ENCODE peak calls at places on chromosomes 7 and 10, in nine cellular contexts. G is AG09309, N is A549, F is heart right ventricle, W is fibroblast of mammary gland, U is B cell, Z is tibial nerve, C is cardiac fibroblast, L is AG10803. X is an unnamed sample.

GRCh38 chr7:66301249-66301648 is 96.1 kb downstream of the TPST1 start:
- DNase-seq in G (no peak), N (no peak), F (no peak), W (no peak), U (no peak), Z (no peak), C (no peak), L (no peak), X (no peak)

GRCh38 chr7:26202019-26202985 is 757 bp downstream of the CBX3 start:
- DNase-seq in G (no peak), N (no peak), F (peak), W (peak), U (peak), Z (no peak), C (peak), L (peak), X (peak)

GRCh38 chr10:80454526-80455460 is 683 bp downstream of the TSPAN14 start:
- DNase-seq in G (no peak), N (no peak), F (peak), W (no peak), U (peak), Z (no peak), C (no peak), L (peak), X (peak)

GRCh38 chr7:43137811-43138210 is 25.4 kb downstream of the HECW1 start:
- DNase-seq in G (peak), N (no peak), F (no peak), W (no peak), U (no peak), Z (no peak), C (no peak), L (peak), X (no peak)

GRCh38 chr10:102517553-102517952 is 13.8 kb downstream of the SUFU start:
- DNase-seq in G (no peak), N (no peak), F (no peak), W (peak), U (no peak), Z (no peak), C (peak), L (peak), X (no peak)

GRCh38 chr7:917255-918117 is 37.0 kb downstream of the ADAP1 start:
- DNase-seq in G (no peak), N (no peak), F (no peak), W (no peak), U (peak), Z (no peak), C (no peak), L (no peak), X (no peak)

GRCh38 chr7:29208410-29209250 is 14.1 kb downstream of the CHN2 start:
- DNase-seq in G (no peak), N (no peak), F (no peak), W (no peak), U (no peak), Z (no peak), C (no peak), L (no peak), X (peak)

GRCh38 chr7:87876759-87877234 is 504 bp downstream of the DBF4 start:
- DNase-seq in G (peak), N (peak), F (peak), W (peak), U (peak), Z (peak), C (peak), L (peak), X (peak)

GRCh38 chr7:92613720-92614119 is 23.5 kb upstream of the FAM133B start:
- DNase-seq in G (no peak), N (no peak), F (no peak), W (no peak), U (no peak), Z (no peak), C (no peak), L (no peak), X (no peak)

GRCh38 chr10:131095109-131095580 is 216.4 kb downstream of the TCERG1L start:
- DNase-seq in G (no peak), N (no peak), F (no peak), W (no peak), U (no peak), Z (no peak), C (no peak), L (no peak), X (no peak)

GRCh38 chr7:111827863-111828504 is 265.7 kb upstream of the IMMP2L start:
- DNase-seq in G (no peak), N (no peak), F (no peak), W (peak), U (no peak), Z (no peak), C (peak), L (peak), X (no peak)

GRCh38 chr7:140923358-140924006 is 1.2 kb downstream of the BRAF start:
- DNase-seq in G (no peak), N (no peak), F (peak), W (peak), U (no peak), Z (peak), C (peak), L (peak), X (no peak)

GRCh38 chr10:127813290-127813689 is 76.3 kb downstream of the FOXI2 start:
- DNase-seq in G (no peak), N (no peak), F (no peak), W (no peak), U (no peak), Z (no peak), C (peak), L (no peak), X (no peak)
- TF ChIP-seq CTCF in G (no peak), N (peak), F (peak), W (peak), U (no peak), Z (no peak), C (no peak), L (no peak), X (no peak)

GRCh38 chr10:95176101-95176500 is 17.9 kb upstream of the ACSM6 start:
- DNase-seq in G (no peak), N (no peak), F (no peak), W (no peak), U (no peak), Z (no peak), C (no peak), L (no peak), X (no peak)
- TF ChIP-seq CTCF in G (no peak), N (peak), F (no peak), W (no peak), U (no peak), Z (no peak), C (no peak), L (peak), X (no peak)

GRCh38 chr7:64180989-64181388 is 26.0 kb upstream of the ZNF735 start:
- DNase-seq in G (no peak), N (no peak), F (no peak), W (peak), U (no peak), Z (no peak), C (peak), L (no peak), X (no peak)
- TF ChIP-seq CTCF in G (peak), N (no peak), F (peak), W (peak), U (peak), Z (peak), C (no peak), L (no peak), X (no peak)

DNA sequence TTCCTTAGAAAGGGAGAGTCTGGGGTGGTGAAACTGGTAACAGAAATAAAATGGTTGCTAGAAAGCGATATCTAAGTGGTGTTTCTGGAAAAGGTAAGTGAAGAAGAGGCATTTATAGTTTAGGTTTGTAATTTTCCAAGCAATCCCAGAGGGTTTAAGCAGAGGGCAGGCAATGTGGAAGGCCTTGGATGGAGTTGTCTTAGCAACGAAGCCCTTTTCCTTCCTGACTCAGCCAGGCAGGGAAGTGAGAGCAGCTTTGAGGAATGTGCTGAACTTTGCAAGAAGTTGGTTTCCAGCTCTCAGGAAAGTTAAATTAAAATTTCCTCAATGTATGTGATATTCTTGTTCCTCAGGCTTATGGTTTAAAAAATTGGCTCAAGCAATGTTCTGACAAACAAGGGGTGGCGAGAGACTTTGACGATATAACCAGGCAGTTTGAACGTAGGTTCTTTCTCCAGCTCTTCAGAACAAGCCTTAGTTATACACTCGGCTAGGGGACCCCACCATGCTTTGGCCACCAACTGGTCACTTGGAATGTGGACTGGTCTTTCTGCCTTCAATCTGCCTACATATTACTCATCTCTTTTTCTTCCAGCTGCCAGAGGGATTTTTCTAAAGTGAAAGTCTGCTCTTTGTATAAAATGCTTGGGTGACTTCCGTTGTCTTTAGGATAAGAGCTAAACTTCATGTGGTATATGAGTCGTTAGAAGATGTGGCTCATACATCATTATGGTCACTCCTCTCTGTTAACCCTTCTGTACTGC is 66.9 kb upstream of the SLC25A13 start:
- DNase-seq in G (peak), N (no peak), F (peak), W (peak), U (no peak), Z (no peak), C (peak), L (peak), X (no peak)
- TF ChIP-seq CTCF in G (no peak), N (no peak), F (no peak), W (no peak), U (no peak), Z (no peak), C (no peak), L (no peak), X (no peak)

DNA sequence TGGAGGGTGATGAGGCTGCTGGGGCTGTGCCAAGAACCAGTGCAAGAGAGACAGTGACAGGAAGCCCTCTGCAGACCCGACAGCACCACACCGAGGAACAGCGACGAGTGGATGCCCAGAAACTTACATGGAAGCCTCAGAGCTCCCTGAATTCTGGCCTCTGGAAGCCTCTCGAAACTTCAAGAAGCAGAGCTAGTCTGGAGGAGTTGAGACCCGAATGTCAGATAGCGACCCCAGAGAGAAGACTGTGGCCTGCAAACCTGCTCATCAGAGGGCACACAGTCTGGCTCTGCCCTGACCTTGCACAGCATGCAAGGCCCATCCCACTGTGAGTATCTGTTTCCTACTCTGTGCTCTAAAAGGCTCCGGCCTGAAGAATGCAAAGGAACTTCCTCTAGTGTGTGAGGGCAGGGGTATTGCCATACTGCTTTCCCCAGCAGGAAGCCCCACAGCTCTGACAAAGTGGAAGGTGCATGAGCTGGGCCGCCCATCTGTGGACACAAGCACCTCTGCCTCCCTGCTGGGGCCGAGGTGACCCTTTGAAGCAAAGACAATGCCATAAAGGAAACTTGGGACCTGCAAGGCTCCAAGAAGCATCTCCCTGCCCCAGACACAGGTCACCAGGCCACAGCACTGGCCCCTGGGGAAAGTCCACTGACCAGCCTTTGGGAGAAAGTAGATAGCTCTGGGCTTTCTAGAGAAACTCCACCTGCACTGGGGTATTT is 10.5 kb upstream of the C10orf71 start:
- DNase-seq in G (no peak), N (no peak), F (no peak), W (no peak), U (no peak), Z (no peak), C (no peak), L (no peak), X (no peak)
- TF ChIP-seq CTCF in G (no peak), N (no peak), F (no peak), W (no peak), U (no peak), Z (no peak), C (no peak), L (no peak), X (no peak)

GRCh38 chr7:108528183-108528712 is 2.3 kb upstream of the PNPLA8 start:
- DNase-seq in G (no peak), N (no peak), F (no peak), W (no peak), U (no peak), Z (no peak), C (no peak), L (no peak), X (peak)

GRCh38 chr7:108526768-108527017 is 758 bp upstream of the PNPLA8 start:
- DNase-seq in G (no peak), N (no peak), F (no peak), W (no peak), U (no peak), Z (no peak), C (no peak), L (no peak), X (no peak)

GRCh38 chr7:108525985-108526767 is at the start of gene PNPLA8:
- DNase-seq in G (peak), N (peak), F (peak), W (peak), U (peak), Z (peak), C (peak), L (peak), X (peak)

GRCh38 chr7:108522780-108523179 is 3.2 kb downstream of the PNPLA8 start:
- DNase-seq in G (no peak), N (no peak), F (no peak), W (no peak), U (no peak), Z (no peak), C (no peak), L (no peak), X (no peak)

GRCh38 chr7:108525327-108525984 is 479 bp downstream of the PNPLA8 start:
- DNase-seq in G (peak), N (peak), F (no peak), W (peak), U (no peak), Z (no peak), C (peak), L (peak), X (peak)
- TF ChIP-seq CTCF in G (no peak), N (no peak), F (no peak), W (no peak), U (no peak), Z (no peak), C (no peak), L (no peak), X (no peak)